ENCODE peak calls at places on chromosomes 12 and 14, in six cellular contexts. Q is fibroblast of lung, I is GM23248, T is GM23338, R is astrocyte, F is IMR-90. Y is an unnamed sample.

GRCh38 chr12:69732088-69732487 is 6.6 kb upstream of the RAB3IP start:
- DNase-seq in I (peak), R (peak), F (no peak), Q (peak), T (no peak), Y (no peak)

GRCh38 chr14:100438678-100439592 is 115.8 kb downstream of the SLC25A47 start:
- DNase-seq in I (peak), F (peak), R (peak), Q (peak), T (no peak), Y (no peak)

GRCh38 chr14:100117647-100118376 is 41.6 kb downstream of the DEGS2 start:
- DNase-seq in F (no peak), T (no peak), R (no peak), Q (no peak), I (no peak), Y (no peak)

GRCh38 chr14:22561661-22562579 is 27.1 kb downstream of the DAD1 start:
- DNase-seq in Q (no peak), T (no peak), I (no peak), F (no peak), R (peak), Y (no peak)

GRCh38 chr12:121648458-121649028 is 20.9 kb downstream of the MORN3 start:
- DNase-seq in I (no peak), R (no peak), F (no peak), T (no peak), Q (no peak), Y (no peak)

GRCh38 chr12:132286912-132287311 is 42.5 kb downstream of the GALNT9 start:
- DNase-seq in F (no peak), I (peak), T (no peak), Q (peak), R (no peak), Y (no peak)

GRCh38 chr12:121209221-121209620 is 708 bp upstream of the P2RX4 start:
- DNase-seq in I (no peak), Q (no peak), F (no peak), R (no peak), T (no peak), Y (no peak)

GRCh38 chr12:77553976-77554619 is 276.6 kb upstream of the NAV3 start:
- DNase-seq in T (no peak), I (no peak), Q (no peak), R (no peak), F (no peak), Y (no peak)

GRCh38 chr12:5072326-5072725 is 28.6 kb downstream of the KCNA5 start:
- DNase-seq in F (no peak), Q (no peak), I (no peak), T (no peak), R (no peak), Y (no peak)

GRCh38 chr12:9130244-9130643 is 14.5 kb upstream of the A2M start:
- DNase-seq in Q (no peak), R (no peak), F (no peak), T (no peak), I (no peak), Y (no peak)

GRCh38 chr14:35333797-35334743 is 41.9 kb downstream of the PSMA6 start:
- DNase-seq in T (no peak), F (no peak), I (no peak), Q (no peak), R (no peak), Y (no peak)

GRCh38 chr14:93889739-93890138 is 37.4 kb upstream of the FAM181A start:
- DNase-seq in Q (no peak), T (no peak), R (no peak), F (no peak), I (no peak), Y (no peak)

GRCh38 chr12:4225571-4225970 is 48.0 kb upstream of the CCND2 start:
- DNase-seq in I (no peak), T (no peak), R (no peak), Q (no peak), F (no peak), Y (no peak)

GRCh38 chr14:52878946-52879345 is 71.9 kb downstream of the FERMT2 start:
- DNase-seq in I (no peak), F (no peak), R (no peak), T (no peak), Q (no peak), Y (no peak)

GRCh38 chr12:124869011-124869665 is 5.5 kb upstream of the SCARB1 start:
- DNase-seq in T (peak), F (no peak), Q (no peak), I (no peak), R (no peak), Y (peak)

GRCh38 chr12:120118710-120119097 is 2.2 kb upstream of the RAB35 start:
- DNase-seq in F (peak), R (no peak), I (peak), Q (peak), T (no peak), Y (no peak)

GRCh38 chr14:55354500-55354899 is 57.1 kb downstream of the ATG14 start:
- DNase-seq in F (peak), R (peak), Q (peak), I (peak), T (peak), Y (peak)

GRCh38 chr14:59229653-59230406 is 41.4 kb downstream of the DAAM1 start:
- DNase-seq in T (no peak), R (no peak), F (no peak), I (no peak), Q (no peak), Y (no peak)

GRCh38 chr12:75666980-75667359 is 155.6 kb upstream of the KRR1 start:
- DNase-seq in I (peak), Q (peak), R (peak), T (no peak), F (peak), Y (no peak)

GRCh38 chr12:104485651-104486341 is 29.0 kb downstream of the CHST11 start:
- DNase-seq in F (no peak), T (no peak), Q (no peak), I (peak), R (no peak), Y (no peak)

GRCh38 chr12:113086249-113087164 is 30.0 kb downstream of the DTX1 start:
- DNase-seq in T (no peak), I (no peak), F (no peak), Q (no peak), R (no peak), Y (no peak)

GRCh38 chr12:132333273-132333672 is 3.9 kb upstream of the GALNT9 start:
- DNase-seq in T (no peak), F (no peak), Q (no peak), R (no peak), I (no peak), Y (no peak)

GRCh38 chr12:91023326-91024004 is 18.7 kb upstream of the EPYC start:
- DNase-seq in I (peak), R (peak), T (no peak), F (peak), Q (peak), Y (no peak)

GRCh38 chr12:63042646-63043045 is 107.7 kb upstream of the PPM1H start:
- DNase-seq in I (peak), R (peak), Q (peak), T (no peak), F (peak), Y (no peak)

GRCh38 chr14:106790189-106791036 is 1264.0 kb downstream of the TMEM121 start:
- DNase-seq in Q (no peak), I (peak), F (no peak), R (no peak), T (peak), Y (peak)

GRCh38 chr12:129848921-129849320 is 54.9 kb downstream of the TMEM132D start:
- DNase-seq in R (peak), F (no peak), T (no peak), I (no peak), Q (peak), Y (no peak)

GRCh38 chr14:41623737-41624136 is 17.1 kb downstream of the LRFN5 start:
- DNase-seq in F (no peak), I (no peak), R (no peak), Q (no peak), T (no peak), Y (no peak)

GRCh38 chr12:56040963-56041578 is 647 bp upstream of the RPS26 start:
- DNase-seq in Q (no peak), I (no peak), R (no peak), F (no peak), T (peak), Y (no peak)

GRCh38 chr14:105144231-105144665 is 24.3 kb downstream of the JAG2 start:
- DNase-seq in I (no peak), F (no peak), T (no peak), Q (no peak), R (no peak), Y (no peak)

GRCh38 chr12:6605425-6606330 is 1.5 kb downstream of the CHD4 start:
- DNase-seq in I (peak), Q (peak), T (peak), R (peak), F (peak), Y (peak)

GRCh38 chr12:94650143-94651056 is at the start of gene TMCC3:
- DNase-seq in I (peak), Q (peak), R (no peak), F (no peak), T (peak), Y (peak)

GRCh38 chr12:132281021-132281420 is 48.4 kb downstream of the GALNT9 start:
- DNase-seq in T (no peak), F (no peak), R (no peak), Q (no peak), I (peak), Y (no peak)

GRCh38 chr12:83015390-83016225 is 328.9 kb downstream of the TMTC2 start:
- DNase-seq in I (peak), T (no peak), F (no peak), R (peak), Q (peak), Y (no peak)

GRCh38 chr14:89171168-89171567 is 245.9 kb downstream of the FOXN3 start:
- DNase-seq in T (no peak), R (peak), Q (peak), I (peak), F (peak), Y (no peak)

GRCh38 chr12:116878567-116879508 is 2.4 kb downstream of the HRK start:
- DNase-seq in T (peak), Q (no peak), F (no peak), I (peak), R (no peak), Y (peak)

GRCh38 chr14:54935100-54935499 is 32.5 kb upstream of the GCH1 start:
- DNase-seq in Q (no peak), T (no peak), F (no peak), I (no peak), R (no peak), Y (no peak)

GRCh38 chr12:116130431-116130830 is 147.1 kb downstream of the MED13L start:
- DNase-seq in Q (peak), I (peak), T (no peak), F (peak), R (peak), Y (no peak)

GRCh38 chr12:107093547-107094448 is at the start of gene CRY1:
- DNase-seq in F (peak), T (peak), I (peak), Q (peak), R (peak), Y (peak)
- H2AFZ ChIP-seq in F (peak), T (peak), I (peak), Q (peak), R (peak), Y (peak)

DNA sequence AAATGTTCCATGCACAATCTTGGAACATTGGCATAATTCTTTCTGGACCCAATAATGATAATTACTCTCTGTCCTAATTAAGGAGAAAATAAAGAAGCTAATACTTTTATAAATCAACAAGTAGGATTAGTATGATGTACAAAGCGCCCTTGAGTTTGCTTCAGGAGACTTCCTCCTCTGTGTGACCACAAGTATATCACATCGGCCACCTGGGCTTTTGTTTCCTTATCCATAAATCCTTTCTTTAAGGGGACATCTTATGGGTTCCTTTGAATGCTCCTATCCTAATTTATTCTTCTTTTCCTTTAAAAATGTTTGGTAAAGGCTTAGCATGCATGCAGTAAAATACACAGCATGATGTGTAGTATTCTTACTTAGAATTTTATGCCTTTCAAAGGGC is 161.8 kb upstream of the PLEKHG7 start:
- DNase-seq in T (no peak), Q (no peak), I (no peak), R (no peak), F (no peak), Y (no peak)
- H2AFZ ChIP-seq in T (no peak), Q (no peak), I (no peak), R (no peak), F (no peak), Y (no peak)

GRCh38 chr14:34174973-34175372 is 224.1 kb upstream of the EGLN3 start:
- DNase-seq in F (no peak), T (no peak), I (no peak), R (no peak), Q (no peak), Y (no peak)

GRCh38 chr14:34173916-34174315 is 223.0 kb upstream of the EGLN3 start:
- DNase-seq in R (no peak), T (no peak), Q (no peak), F (no peak), I (no peak), Y (no peak)

GRCh38 chr14:34172052-34172451 is 221.2 kb upstream of the EGLN3 start:
- DNase-seq in Q (no peak), T (no peak), I (no peak), F (no peak), R (no peak), Y (no peak)

GRCh38 chr14:34172477-34173368 is 221.8 kb upstream of the EGLN3 start:
- DNase-seq in F (no peak), R (no peak), I (no peak), T (no peak), Q (no peak), Y (no peak)

GRCh38 chr14:34175574-34175973 is 224.7 kb upstream of the EGLN3 start:
- DNase-seq in F (no peak), R (no peak), T (no peak), Q (no peak), I (no peak), Y (no peak)
- H2AFZ ChIP-seq in F (no peak), R (no peak), T (no peak), Q (no peak), I (no peak), Y (no peak)

DNA sequence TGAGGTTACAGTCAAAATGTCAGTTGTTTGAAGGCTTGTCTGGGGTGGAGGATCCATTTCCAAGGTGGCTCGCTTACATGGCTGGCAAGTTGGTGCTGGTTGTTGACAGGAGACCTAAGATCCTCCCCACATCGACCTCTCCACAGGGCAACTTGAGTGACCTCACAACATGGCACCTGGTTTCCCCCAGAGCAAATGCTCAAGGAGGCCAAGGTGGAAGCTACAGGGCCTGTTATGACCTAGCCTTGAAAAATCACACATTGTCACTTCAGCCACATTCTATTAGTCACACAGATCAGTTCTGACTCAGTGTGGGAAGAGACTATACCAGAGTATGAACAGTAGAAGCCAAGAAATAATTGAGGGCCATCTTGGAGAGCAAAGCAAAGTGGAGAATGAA is 11.3 kb upstream of the GNG2 start:
- DNase-seq in I (peak), T (no peak), Q (peak), R (peak), F (peak), Y (no peak)
- H2AFZ ChIP-seq in I (no peak), T (no peak), Q (no peak), R (no peak), F (no peak), Y (no peak)

GRCh38 chr12:92025462-92026207 is 120.0 kb downstream of the BTG1 start:
- DNase-seq in Q (no peak), T (no peak), R (no peak), I (no peak), F (no peak), Y (no peak)
- H2AFZ ChIP-seq in Q (no peak), T (no peak), R (no peak), I (no peak), F (no peak), Y (no peak)